ENCODE peak calls at places on chromosomes 7 and 10, in four cellular contexts. One of them, this sample, is unnamed. For H3K36me3 and H3K4me1, the result is how much of the 10 kb centered on the place peaks cover.

GRCh38 chr7:121328508-121329459 is at the start of gene WNT16:
- DNase-seq in ovary: no peak
- DNase-seq in spleen: peak
- DNase-seq in lung: no peak
- DNase-seq in this sample: no peak

GRCh38 chr7:13560441-13560840 is 429.0 kb downstream of the ETV1 start:
- DNase-seq in ovary: no peak
- DNase-seq in spleen: no peak
- DNase-seq in lung: no peak
- DNase-seq in this sample: no peak

GRCh38 chr10:36452851-36453250 is 672.5 kb upstream of the ANKRD30A start:
- DNase-seq in ovary: no peak
- DNase-seq in spleen: no peak
- DNase-seq in lung: no peak
- DNase-seq in this sample: no peak

GRCh38 chr7:154841731-154842331 is 161.1 kb downstream of the PAXIP1 start:
- DNase-seq in ovary: no peak
- DNase-seq in spleen: no peak
- DNase-seq in lung: no peak
- DNase-seq in this sample: peak

GRCh38 chr10:83274088-83274487 is 865.2 kb upstream of the GHITM start:
- DNase-seq in ovary: no peak
- DNase-seq in spleen: no peak
- DNase-seq in lung: no peak
- DNase-seq in this sample: no peak

GRCh38 chr10:71396084-71396713 is 521 bp upstream of the CDH23 start:
- DNase-seq in ovary: peak
- DNase-seq in spleen: peak
- DNase-seq in lung: no peak
- DNase-seq in this sample: peak

GRCh38 chr7:66297579-66297978 is 92.4 kb downstream of the TPST1 start:
- DNase-seq in ovary: no peak
- DNase-seq in spleen: no peak
- DNase-seq in lung: no peak
- DNase-seq in this sample: no peak

GRCh38 chr10:25815236-25815635 is 118.8 kb upstream of the MYO3A start:
- DNase-seq in ovary: no peak
- DNase-seq in spleen: no peak
- DNase-seq in lung: no peak
- DNase-seq in this sample: no peak

GRCh38 chr7:157587487-157588270 is 250.9 kb downstream of the DNAJB6 start:
- DNase-seq in ovary: no peak
- DNase-seq in spleen: peak
- DNase-seq in lung: no peak
- DNase-seq in this sample: no peak

GRCh38 chr7:81482600-81483186 is 287.2 kb downstream of the HGF start:
- DNase-seq in ovary: no peak
- DNase-seq in spleen: no peak
- DNase-seq in lung: no peak
- DNase-seq in this sample: peak

GRCh38 chr7:19572566-19572965 is 136.3 kb downstream of the POLR1F start:
- DNase-seq in ovary: no peak
- DNase-seq in spleen: no peak
- DNase-seq in lung: no peak
- DNase-seq in this sample: no peak

GRCh38 chr10:3248526-3249255 is 76.1 kb upstream of the PITRM1 start:
- DNase-seq in ovary: no peak
- DNase-seq in spleen: no peak
- DNase-seq in lung: no peak
- DNase-seq in this sample: no peak

GRCh38 chr7:14507617-14508016 is 394.9 kb downstream of the DGKB start:
- DNase-seq in ovary: no peak
- DNase-seq in spleen: no peak
- DNase-seq in lung: no peak
- DNase-seq in this sample: peak

GRCh38 chr7:5595545-5596045 is 172.0 kb upstream of the TNRC18 start:
- DNase-seq in ovary: no peak
- DNase-seq in spleen: no peak
- DNase-seq in lung: no peak
- DNase-seq in this sample: peak

GRCh38 chr7:25384820-25385560 is 156.7 kb upstream of the NPVF start:
- DNase-seq in ovary: no peak
- DNase-seq in spleen: no peak
- DNase-seq in lung: no peak
- DNase-seq in this sample: no peak

GRCh38 chr7:39633563-39634550 is 10.5 kb downstream of the RALA start:
- DNase-seq in ovary: no peak
- DNase-seq in spleen: no peak
- DNase-seq in lung: no peak
- DNase-seq in this sample: no peak

GRCh38 chr10:74293686-74294365 is 142.8 kb downstream of the ADK start:
- DNase-seq in ovary: no peak
- DNase-seq in spleen: no peak
- DNase-seq in lung: no peak
- DNase-seq in this sample: peak

GRCh38 chr7:118232837-118233236 is 8.3 kb downstream of the ANKRD7 start:
- DNase-seq in ovary: no peak
- DNase-seq in spleen: no peak
- DNase-seq in lung: no peak
- DNase-seq in this sample: no peak

DNA sequence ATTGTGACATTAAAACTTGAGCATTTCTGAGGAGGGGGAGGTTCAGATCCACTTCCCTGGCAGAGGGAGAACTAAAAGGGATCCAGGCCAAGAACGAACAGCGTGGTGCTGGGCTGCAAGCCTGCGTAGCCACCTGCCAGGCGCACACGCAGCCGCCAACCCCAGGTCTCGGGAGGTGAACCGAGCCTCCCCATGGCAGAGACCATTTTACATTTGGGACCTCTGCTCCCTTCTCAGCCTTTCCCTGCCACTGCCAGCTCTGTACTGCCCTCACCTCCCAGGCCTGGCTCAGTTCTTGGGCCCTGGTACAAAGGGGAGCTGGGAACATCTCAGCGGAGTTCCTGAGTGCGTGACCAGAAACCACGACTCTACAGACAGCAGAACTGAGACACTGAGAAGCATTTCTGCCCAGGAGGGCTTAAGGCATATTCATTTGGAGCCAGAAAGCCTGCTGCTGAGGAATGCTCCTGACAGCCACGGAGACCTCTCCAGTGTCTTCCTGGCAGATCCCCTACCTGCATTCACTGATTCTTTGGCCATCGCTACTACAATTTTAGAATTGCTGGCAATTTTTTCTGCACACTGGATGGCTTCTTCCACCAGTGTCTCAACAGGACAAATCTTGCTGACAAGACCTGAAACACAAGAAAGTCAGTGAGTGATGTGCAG is 7.6 kb downstream of the ECHS1 start:
- DNase-seq in ovary: no peak
- DNase-seq in spleen: no peak
- DNase-seq in lung: no peak
- DNase-seq in this sample: no peak
- H3K36me3 ChIP-seq in ovary: under half
- H3K36me3 ChIP-seq in spleen: half or more
- H3K36me3 ChIP-seq in lung: half or more
- H3K36me3 ChIP-seq in this sample: under half

DNA sequence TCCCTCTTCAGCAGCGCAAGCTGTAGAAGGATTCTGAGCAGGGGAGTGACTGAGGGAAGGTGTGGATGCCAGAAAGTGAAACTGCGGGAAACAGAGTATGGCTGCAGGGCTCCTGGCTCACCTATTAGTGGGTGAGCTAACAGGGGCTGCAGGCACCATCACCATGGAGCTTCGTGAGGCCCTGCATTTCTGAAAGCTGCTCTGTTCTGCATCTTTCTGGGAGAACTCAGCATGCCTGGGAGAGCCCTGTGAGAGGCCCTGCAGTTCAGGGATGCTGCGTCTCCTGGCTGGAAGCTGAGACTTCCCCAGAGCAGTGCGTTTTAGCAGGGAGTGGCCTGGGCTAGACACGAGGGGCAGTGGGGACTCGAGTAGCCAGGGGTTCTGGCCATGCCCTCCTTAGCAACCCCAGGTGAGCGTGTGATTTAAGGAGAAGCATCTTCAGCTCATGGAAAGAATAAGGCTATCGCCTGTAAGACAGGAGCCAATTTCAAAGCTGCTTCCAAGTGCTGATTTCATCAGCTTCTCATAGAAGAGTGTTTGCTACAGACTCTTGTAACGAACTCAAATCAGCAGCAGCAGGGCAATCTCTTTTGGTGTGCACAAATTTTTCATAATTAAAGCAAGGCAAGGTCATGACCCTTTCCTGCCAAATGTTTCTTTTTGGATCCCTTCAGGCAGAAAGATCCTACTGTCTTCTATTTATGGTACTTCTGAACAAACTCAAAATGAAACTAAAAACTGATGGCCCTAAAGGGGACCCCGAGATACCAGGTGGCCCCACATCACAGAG is 293.6 kb upstream of the ZNF32 start:
- DNase-seq in ovary: no peak
- DNase-seq in spleen: peak
- DNase-seq in lung: peak
- DNase-seq in this sample: no peak
- H3K4me1 ChIP-seq in ovary: under half
- H3K4me1 ChIP-seq in spleen: under half
- H3K4me1 ChIP-seq in lung: under half
- H3K4me1 ChIP-seq in this sample: under half

GRCh38 chr10:48573045-48573444 is 31.8 kb downstream of the ARHGAP22 start:
- DNase-seq in ovary: no peak
- DNase-seq in spleen: no peak
- DNase-seq in lung: no peak
- DNase-seq in this sample: no peak

GRCh38 chr10:48575901-48576300 is 29.0 kb downstream of the ARHGAP22 start:
- DNase-seq in ovary: no peak
- DNase-seq in spleen: no peak
- DNase-seq in lung: no peak
- DNase-seq in this sample: no peak

GRCh38 chr10:48574322-48574796 is 30.5 kb downstream of the ARHGAP22 start:
- DNase-seq in ovary: no peak
- DNase-seq in spleen: no peak
- DNase-seq in lung: no peak
- DNase-seq in this sample: no peak

GRCh38 chr10:48577158-48577557 is 27.7 kb downstream of the ARHGAP22 start:
- DNase-seq in ovary: no peak
- DNase-seq in spleen: no peak
- DNase-seq in lung: no peak
- DNase-seq in this sample: no peak

DNA sequence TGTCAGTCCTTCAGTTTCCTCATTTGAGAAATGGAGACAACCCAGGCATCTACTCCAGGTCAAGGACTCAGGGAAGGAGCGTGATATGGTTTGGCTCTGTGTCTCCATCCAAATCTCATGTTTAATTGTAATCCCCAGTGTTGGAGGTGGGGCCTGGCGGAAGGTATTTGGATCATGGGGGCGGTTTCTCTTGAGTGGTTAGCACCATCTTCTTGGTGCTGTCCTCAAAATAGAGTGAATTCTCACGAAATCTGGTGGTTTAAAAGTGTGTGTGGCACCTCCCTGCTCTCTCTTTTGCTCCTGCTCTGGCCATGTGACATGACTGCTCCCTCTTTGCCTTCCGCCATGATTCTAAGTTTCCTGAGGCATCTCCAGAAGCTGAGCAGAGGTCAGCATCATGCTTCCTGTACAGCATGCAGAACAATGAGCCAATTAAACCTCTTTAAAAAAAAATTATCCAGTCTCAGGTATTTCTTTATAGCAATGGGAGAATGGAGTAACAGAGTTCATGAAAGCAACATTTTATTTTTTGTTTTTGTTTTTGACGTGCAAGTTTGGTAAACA is 30.0 kb downstream of the ARHGAP22 start:
- DNase-seq in ovary: no peak
- DNase-seq in spleen: no peak
- DNase-seq in lung: no peak
- DNase-seq in this sample: no peak
- H3K36me3 ChIP-seq in ovary: under half
- H3K36me3 ChIP-seq in spleen: under half
- H3K36me3 ChIP-seq in lung: under half
- H3K36me3 ChIP-seq in this sample: under half

DNA sequence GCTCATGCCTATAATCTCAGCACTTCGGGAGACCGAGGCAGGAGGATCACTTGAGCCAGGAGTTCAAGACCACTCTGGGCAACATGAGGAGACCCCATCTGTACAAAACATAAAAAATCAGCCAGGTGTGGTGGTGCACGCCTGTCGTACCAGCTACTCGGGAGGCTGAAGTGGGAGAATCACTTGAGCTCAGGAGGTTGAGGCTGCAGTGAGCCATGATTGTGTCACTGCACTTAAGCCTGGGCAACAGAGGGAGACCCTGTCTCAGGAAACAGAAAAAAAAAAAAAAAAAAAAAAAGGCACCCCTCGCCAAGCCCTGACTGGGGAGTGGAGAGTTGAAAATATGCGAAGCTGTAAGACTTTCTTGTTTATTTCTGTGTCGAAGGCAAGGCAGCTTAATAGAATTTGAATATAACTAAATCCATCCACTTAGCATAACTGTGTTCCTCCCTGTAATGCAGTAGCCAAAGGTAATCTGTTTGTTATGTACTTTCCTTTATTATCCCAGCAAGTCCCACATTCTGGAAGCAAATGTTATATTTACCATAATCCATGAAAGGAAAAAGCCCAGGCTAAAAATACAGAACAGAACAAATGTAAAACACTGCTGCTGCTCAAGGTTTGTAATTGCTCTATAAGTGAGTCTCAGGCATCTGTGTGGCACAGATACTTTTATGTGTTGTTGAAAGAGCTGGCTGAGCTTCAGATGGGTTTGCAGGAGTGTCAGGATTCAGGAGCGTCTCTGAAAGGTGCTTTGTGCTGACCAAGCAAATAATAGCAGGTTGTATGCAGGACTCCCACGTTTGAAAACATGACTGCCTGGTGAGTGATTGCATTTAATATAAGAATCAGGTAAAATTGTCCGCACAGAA is 127.2 kb downstream of the CELF2 start:
- DNase-seq in ovary: no peak
- DNase-seq in spleen: no peak
- DNase-seq in lung: no peak
- DNase-seq in this sample: no peak
- H3K4me1 ChIP-seq in ovary: under half
- H3K4me1 ChIP-seq in spleen: half or more
- H3K4me1 ChIP-seq in lung: under half
- H3K4me1 ChIP-seq in this sample: under half

GRCh38 chr10:32922164-32922563 is 35.9 kb downstream of the ITGB1 start:
- DNase-seq in ovary: no peak
- DNase-seq in spleen: no peak
- DNase-seq in lung: no peak
- DNase-seq in this sample: no peak
- H3K36me3 ChIP-seq in ovary: under half
- H3K36me3 ChIP-seq in spleen: under half
- H3K36me3 ChIP-seq in lung: under half
- H3K36me3 ChIP-seq in this sample: half or more

DNA sequence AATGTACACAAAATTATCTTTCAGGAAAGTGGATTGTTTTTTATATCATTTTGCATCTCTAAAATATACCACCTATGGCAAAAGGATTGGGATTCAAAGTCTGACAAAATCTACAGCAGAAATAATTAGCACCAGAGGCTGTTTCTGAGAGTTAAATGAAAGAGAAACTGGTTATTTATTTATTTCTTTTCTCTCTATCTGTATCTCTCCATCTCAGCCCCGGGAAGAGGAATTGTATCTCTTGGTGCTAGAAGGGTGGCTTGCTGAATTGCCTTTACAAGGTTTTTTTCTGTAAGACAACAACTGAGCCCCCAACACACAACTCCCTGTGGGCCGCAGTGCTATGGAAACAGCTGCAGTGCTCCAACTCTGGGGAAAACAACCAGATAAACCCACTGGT is 249.0 kb downstream of the KCNMA1 start:
- DNase-seq in ovary: no peak
- DNase-seq in spleen: no peak
- DNase-seq in lung: no peak
- DNase-seq in this sample: no peak
- H3K4me1 ChIP-seq in ovary: under half
- H3K4me1 ChIP-seq in spleen: under half
- H3K4me1 ChIP-seq in lung: under half
- H3K4me1 ChIP-seq in this sample: under half

This sample was measured in SJCRH30.